ENCODE peak calls at places on chromosomes 16 and 17, in seven cellular contexts. R, S, U, Y, P, T and D are unnamed samples.

GRCh38 chr17:81246679-81247338 is 7.7 kb downstream of the NDUFAF8 start:
- DNase-seq in R (no peak), S (no peak), U (peak; percentile 13), Y (no peak), P (no peak), T (no peak), D (no peak)

GRCh38 chr16:82867425-82867824 is 240.7 kb downstream of the CDH13 start:
- DNase-seq in R (peak; percentile 7), S (no peak), U (no peak), Y (no peak), P (no peak), T (no peak), D (peak; percentile 43)

GRCh38 chr16:12551530-12551929 is 252.2 kb downstream of the CPPED1 start:
- DNase-seq in R (no peak), S (no peak), U (no peak), Y (no peak), P (no peak), T (no peak), D (no peak)

GRCh38 chr17:18015603-18016002 is 23.4 kb downstream of the ATPAF2 start:
- DNase-seq in R (no peak), S (no peak), U (no peak), Y (no peak), P (no peak), T (no peak), D (no peak)

GRCh38 chr16:24820522-24820921 is 25.2 kb upstream of the SLC5A11 start:
- DNase-seq in R (peak; percentile 35), S (no peak), U (no peak), Y (no peak), P (no peak), T (peak; percentile 5), D (peak; percentile 77)

GRCh38 chr17:73827627-73828241 is 183.5 kb upstream of the SDK2 start:
- DNase-seq in R (peak; percentile 1), S (no peak), U (no peak), Y (no peak), P (no peak), T (peak; percentile 4), D (peak; percentile 33)

GRCh38 chr16:66256919-66257318 is 109.6 kb upstream of the CDH5 start:
- DNase-seq in R (no peak), S (no peak), U (no peak), Y (no peak), P (no peak), T (no peak), D (peak; percentile 73)

GRCh38 chr17:72125226-72125651 is 4.4 kb downstream of the SOX9 start:
- DNase-seq in R (peak; percentile 24), S (no peak), U (no peak), Y (no peak), P (no peak), T (peak; percentile 36), D (no peak)

GRCh38 chr17:49987681-49988441 is 7.2 kb downstream of the DLX3 start:
- DNase-seq in R (no peak), S (no peak), U (no peak), Y (no peak), P (no peak), T (peak; percentile 50), D (no peak)

GRCh38 chr16:70704586-70704985 is 18.7 kb upstream of the MTSS2 start:
- DNase-seq in R (no peak), S (no peak), U (no peak), Y (no peak), P (no peak), T (no peak), D (no peak)

GRCh38 chr16:13376174-13376573 is 474.8 kb downstream of the SHISA9 start:
- DNase-seq in R (no peak), S (no peak), U (no peak), Y (no peak), P (no peak), T (no peak), D (no peak)

GRCh38 chr17:18226284-18226945 is 980 bp downstream of the LLGL1 start:
- DNase-seq in R (no peak), S (no peak), U (no peak), Y (no peak), P (no peak), T (peak; percentile 22), D (no peak)

GRCh38 chr17:32161029-32161428 is 18.7 kb downstream of the RHOT1 start:
- DNase-seq in R (no peak), S (no peak), U (no peak), Y (no peak), P (no peak), T (no peak), D (no peak)

GRCh38 chr17:32159586-32160438 is 17.5 kb downstream of the RHOT1 start:
- DNase-seq in R (no peak), S (no peak), U (no peak), Y (no peak), P (no peak), T (no peak), D (no peak)

GRCh38 chr17:32158870-32159585 is 16.7 kb downstream of the RHOT1 start:
- DNase-seq in R (no peak), S (no peak), U (peak; percentile 30), Y (no peak), P (no peak), T (no peak), D (no peak)

GRCh38 chr17:32161506-32162365 is 19.4 kb downstream of the RHOT1 start:
- DNase-seq in R (peak; percentile 74), S (no peak), U (no peak), Y (no peak), P (no peak), T (peak; percentile 69), D (peak; percentile 33)

DNA sequence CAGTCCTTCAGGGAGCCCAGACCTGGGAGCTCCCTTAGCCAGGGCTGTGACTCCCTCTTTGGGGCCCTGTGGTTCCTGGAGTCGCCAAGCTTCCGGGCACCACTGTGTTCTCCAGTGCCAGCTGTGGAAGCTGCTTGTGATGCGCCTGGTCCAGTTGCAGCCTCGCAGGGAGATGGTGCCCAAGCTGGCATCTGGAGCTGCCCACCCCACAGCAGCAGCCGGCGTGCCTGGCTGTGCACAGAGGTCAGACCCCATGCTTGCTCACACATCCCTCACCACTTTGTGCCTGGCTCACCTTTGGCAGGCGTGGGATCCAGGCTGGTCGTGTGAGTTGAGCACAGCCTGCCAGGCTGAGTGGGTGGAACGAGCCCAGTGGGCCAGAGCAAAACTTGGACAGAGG is 18.2 kb downstream of the RHOT1 start:
- DNase-seq in R (no peak), S (no peak), U (no peak), Y (no peak), P (no peak), T (no peak), D (no peak)
- TF ChIP-seq CTCF in R (no peak), S (no peak), U (no peak), Y (no peak), P (no peak), T (no peak), D (no peak)

DNA sequence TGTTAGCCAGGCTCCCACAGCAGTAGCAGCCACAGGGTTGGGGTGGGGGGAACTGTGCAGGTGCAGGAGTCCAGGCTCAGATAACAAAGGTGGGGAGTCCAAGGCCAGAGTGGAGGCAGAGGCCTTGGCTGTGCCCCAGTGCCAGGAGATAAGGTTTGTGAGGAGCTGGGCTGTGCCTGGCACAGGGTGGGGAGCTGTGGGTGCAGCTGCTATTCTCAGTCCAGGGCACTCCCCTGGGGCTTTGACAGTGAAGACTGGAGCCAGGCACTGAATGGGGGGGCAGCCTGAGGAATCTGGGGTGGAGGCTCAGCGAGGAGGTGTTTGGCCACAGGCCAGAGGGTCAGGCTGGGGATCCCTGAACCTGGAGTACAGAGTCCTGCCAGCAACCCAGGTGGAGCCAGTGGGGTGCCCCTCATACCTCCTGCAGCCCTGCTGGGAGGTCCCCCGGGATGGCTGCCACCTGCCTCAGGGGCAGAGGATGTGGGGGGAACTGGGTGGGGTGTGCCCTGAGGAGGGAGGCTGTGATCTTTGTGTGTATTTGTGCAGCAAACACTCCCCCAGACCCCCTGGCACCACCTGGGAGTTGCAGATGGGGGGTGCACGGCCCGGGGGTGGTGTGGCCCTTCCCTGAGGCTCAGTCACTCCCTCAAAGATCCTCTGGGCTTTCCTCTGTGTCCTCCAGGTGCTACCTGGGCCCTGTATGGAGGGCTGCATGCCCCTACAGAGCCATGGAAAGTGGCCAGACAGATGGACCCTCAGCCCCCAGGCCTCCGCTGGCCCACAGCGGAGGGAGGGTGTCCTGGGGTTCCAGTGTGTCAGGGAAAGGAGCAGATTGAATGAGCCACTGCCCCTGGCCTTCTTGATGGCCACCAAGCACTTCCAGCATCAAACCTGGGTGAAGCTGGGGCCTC is 44.4 kb upstream of the SMPD3 start:
- DNase-seq in R (no peak), S (no peak), U (no peak), Y (no peak), P (no peak), T (no peak), D (no peak)
- H3K4me3 ChIP-seq in R (no peak overlapping the region), S (no peak overlapping the region), U (no peak overlapping the region), Y (no peak overlapping the region), P (no peak overlapping the region), T (no peak overlapping the region), D (no peak overlapping the region)

DNA sequence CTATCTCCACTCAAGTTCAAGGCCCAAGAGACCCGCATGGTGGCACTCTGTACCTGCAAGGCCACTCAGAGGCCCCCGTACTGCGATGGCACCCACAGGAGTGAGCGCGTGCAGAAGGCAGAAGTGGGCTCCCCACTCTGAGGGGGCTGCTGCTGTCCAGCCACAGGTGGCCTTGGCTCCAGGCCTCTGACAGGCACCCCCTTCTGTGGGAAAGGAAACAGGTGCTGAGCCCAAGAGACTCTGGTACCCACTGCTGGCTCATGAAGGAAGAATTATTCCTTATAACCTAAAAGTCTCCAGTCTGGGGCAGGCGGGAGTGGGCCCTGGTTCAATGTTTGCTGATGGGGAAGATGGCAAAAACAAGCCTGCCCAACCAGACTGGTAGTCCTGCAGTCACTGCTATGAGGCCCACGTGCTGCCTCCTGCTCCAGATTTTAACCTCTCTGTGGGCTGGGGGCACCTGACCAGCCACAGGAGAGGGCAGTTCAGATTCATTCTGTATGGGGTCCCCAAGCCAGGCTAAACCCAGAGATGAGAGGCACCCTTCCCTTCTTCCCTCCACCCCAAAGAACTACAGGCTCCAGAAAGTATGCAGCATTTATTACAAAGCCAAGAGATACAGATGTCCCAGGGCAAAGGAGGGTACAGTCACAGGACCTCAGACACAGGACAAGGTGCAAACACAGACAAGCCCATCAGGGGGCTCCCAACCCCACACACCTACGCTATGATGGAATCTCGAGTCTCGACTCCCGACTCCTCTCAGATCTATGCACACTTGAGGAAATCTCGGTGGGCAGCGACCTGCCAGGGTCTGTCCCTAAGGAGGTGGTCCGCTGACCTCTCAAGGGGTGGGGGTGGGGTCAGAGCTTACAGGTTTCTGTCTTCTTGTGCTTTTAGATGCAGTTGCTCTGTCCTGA is 3.4 kb downstream of the CISD3 start:
- DNase-seq in R (no peak), S (no peak), U (no peak), Y (no peak), P (peak; percentile 75), T (no peak), D (no peak)
- TF ChIP-seq CTCF in R (peak; percentile 23), S (no peak), U (no peak), Y (no peak), P (no peak), T (peak; percentile 11), D (peak; percentile 27)

GRCh38 chr17:27242951-27243350 is 51.0 kb upstream of the WSB1 start:
- DNase-seq in R (no peak), S (no peak), U (no peak), Y (no peak), P (no peak), T (no peak), D (peak; percentile 64)

GRCh38 chr17:27245230-27245696 is 48.7 kb upstream of the WSB1 start:
- DNase-seq in R (peak; percentile 97), S (peak; percentile 63), U (peak; percentile 87), Y (peak; percentile 86), P (peak; percentile 95), T (peak; percentile 97), D (peak; percentile 83)

GRCh38 chr17:27246537-27246936 is 47.4 kb upstream of the WSB1 start:
- DNase-seq in R (no peak), S (no peak), U (no peak), Y (no peak), P (no peak), T (no peak), D (no peak)

GRCh38 chr17:27244019-27244418 is 49.9 kb upstream of the WSB1 start:
- DNase-seq in R (no peak), S (no peak), U (no peak), Y (no peak), P (no peak), T (no peak), D (no peak)

GRCh38 chr17:27244481-27245223 is 49.3 kb upstream of the WSB1 start:
- DNase-seq in R (peak; percentile 100), S (peak; percentile 78), U (peak; percentile 64), Y (peak; percentile 56), P (no peak), T (peak; percentile 99), D (peak; percentile 97)
- H3K4me3 ChIP-seq in R (peak overlapping the region; percentile 37), S (peak overlapping the region; percentile 15), U (peak overlapping the region; percentile 7), Y (peak overlapping the region; percentile 41), P (no peak overlapping the region), T (no peak overlapping the region), D (no peak overlapping the region)